ENCODE peak calls at places on chromosomes 2 and 18, in four cellular contexts. M, V, H and R are unnamed samples. For H3K4me1, the result is how much of the 10 kb centered on the place peaks cover.

GRCh38 chr18:50790956-50791355 is 28.9 kb downstream of the MRO start:
- DNase-seq in M (no peak), V (no peak), H (no peak), R (no peak)

GRCh38 chr2:205293559-205293958 is 388.7 kb upstream of the NRP2 start:
- DNase-seq in M (no peak), V (no peak), H (no peak), R (no peak)

GRCh38 chr18:73646772-73647171 is 500.9 kb downstream of the FBXO15 start:
- DNase-seq in M (no peak), V (no peak), H (no peak), R (no peak)

GRCh38 chr2:217330647-217331046 is 470.8 kb upstream of the TNP1 start:
- DNase-seq in M (no peak), V (peak), H (no peak), R (peak)

GRCh38 chr2:230715201-230715600 is 2.6 kb downstream of the CAB39 start:
- DNase-seq in M (no peak), V (no peak), H (no peak), R (no peak)

GRCh38 chr2:23653326-23653725 is 268.3 kb downstream of the KLHL29 start:
- DNase-seq in M (no peak), V (no peak), H (peak), R (no peak)

GRCh38 chr2:85549826-85550225 is 10.9 kb downstream of the MAT2A start:
- DNase-seq in M (no peak), V (no peak), H (no peak), R (no peak)

GRCh38 chr2:240917009-240917683 is 11.0 kb downstream of the CROCC2 start:
- DNase-seq in M (peak), V (no peak), H (no peak), R (no peak)

GRCh38 chr18:39244242-39244641 is 1678.6 kb upstream of the CELF4 start:
- DNase-seq in M (no peak), V (no peak), H (no peak), R (no peak)

GRCh38 chr18:24499814-24500601 is 39.6 kb downstream of the HRH4 start:
- DNase-seq in M (no peak), V (no peak), H (no peak), R (no peak)

GRCh38 chr2:129438501-129439057 is 540.9 kb upstream of the RAB6C start:
- DNase-seq in M (no peak), V (no peak), H (no peak), R (peak)

GRCh38 chr18:51519571-51519970 is 322.1 kb upstream of the MEX3C start:
- DNase-seq in M (no peak), V (no peak), H (no peak), R (no peak)

GRCh38 chr2:113390133-113390849 is 47.2 kb upstream of the ZNG1B start:
- DNase-seq in M (peak), V (peak), H (peak), R (peak)

GRCh38 chr2:212814941-212815340 is 276.3 kb upstream of the ERBB4 start:
- DNase-seq in M (no peak), V (no peak), H (no peak), R (no peak)

GRCh38 chr2:218733615-218734021 is 23.0 kb downstream of the TTLL4 start:
- DNase-seq in M (peak), V (peak), H (peak), R (no peak)

GRCh38 chr18:26920644-26921043 is 55.1 kb upstream of the AQP4 start:
- DNase-seq in M (no peak), V (no peak), H (no peak), R (peak)

GRCh38 chr2:49940616-49941015 is 786.3 kb upstream of the FSHR start:
- DNase-seq in M (no peak), V (no peak), H (no peak), R (no peak)

GRCh38 chr2:177547122-177547521 is 154.5 kb downstream of the AGPS start:
- DNase-seq in M (no peak), V (no peak), H (no peak), R (no peak)

GRCh38 chr2:21484643-21485042 is 360.9 kb downstream of the TDRD15 start:
- DNase-seq in M (no peak), V (no peak), H (no peak), R (no peak)

GRCh38 chr18:74775239-74775638 is 177.6 kb downstream of the ZNF407 start:
- DNase-seq in M (no peak), V (no peak), H (no peak), R (no peak)

GRCh38 chr2:197453914-197454398 is 604 bp downstream of the COQ10B start:
- DNase-seq in M (peak), V (no peak), H (no peak), R (peak)

GRCh38 chr18:59760212-59760997 is 63.2 kb upstream of the CCBE1 start:
- DNase-seq in M (no peak), V (no peak), H (no peak), R (no peak)

GRCh38 chr18:27860011-27860410 is 316.9 kb downstream of the CDH2 start:
- DNase-seq in M (no peak), V (no peak), H (no peak), R (no peak)

DNA sequence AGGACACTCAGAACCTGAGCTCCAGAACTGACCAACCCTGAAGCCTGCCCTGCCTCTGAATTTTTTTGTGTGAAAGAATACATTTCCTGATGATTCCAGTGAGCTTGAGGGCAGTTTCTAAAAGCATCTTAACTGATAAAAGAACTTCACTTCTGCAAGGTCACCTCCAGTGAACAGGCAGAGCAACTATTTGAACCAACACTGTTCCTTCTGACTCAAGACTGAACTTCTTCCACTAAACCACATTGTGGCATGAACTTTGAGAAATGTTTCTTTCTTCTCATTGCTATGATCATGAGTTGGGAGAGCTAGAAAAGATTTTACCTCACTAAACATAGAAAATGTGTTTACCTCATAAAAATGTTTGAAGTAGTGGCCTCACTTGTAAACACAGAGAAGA is 83.8 kb upstream of the SERTAD2 start:
- DNase-seq in M (no peak), V (no peak), H (no peak), R (no peak)
- TF ChIP-seq POLR2A in M (no peak), V (no peak), H (no peak), R (no peak)

GRCh38 chr2:195850764-195851163 is 193.7 kb downstream of the SLC39A10 start:
- DNase-seq in M (no peak), V (no peak), H (no peak), R (peak)
- H3K4me1 ChIP-seq in M (under half), V (under half), H (under half), R (under half)

GRCh38 chr2:63841254-63842022 is at the start of gene UGP2:
- DNase-seq in M (peak), V (peak), H (peak), R (peak)
- TF ChIP-seq CTCF in M (peak), V (peak), H (no peak), R (no peak)

GRCh38 chr2:191692502-191693115 is 14.7 kb downstream of the NABP1 start:
- DNase-seq in M (no peak), V (no peak), H (no peak), R (no peak)

GRCh38 chr2:191691898-191692297 is 14.0 kb downstream of the NABP1 start:
- DNase-seq in M (no peak), V (no peak), H (no peak), R (no peak)

GRCh38 chr2:191691016-191691725 is 13.2 kb downstream of the NABP1 start:
- DNase-seq in M (peak), V (peak), H (peak), R (peak)

GRCh38 chr2:191693778-191694177 is 15.8 kb downstream of the NABP1 start:
- DNase-seq in M (no peak), V (no peak), H (no peak), R (no peak)

DNA sequence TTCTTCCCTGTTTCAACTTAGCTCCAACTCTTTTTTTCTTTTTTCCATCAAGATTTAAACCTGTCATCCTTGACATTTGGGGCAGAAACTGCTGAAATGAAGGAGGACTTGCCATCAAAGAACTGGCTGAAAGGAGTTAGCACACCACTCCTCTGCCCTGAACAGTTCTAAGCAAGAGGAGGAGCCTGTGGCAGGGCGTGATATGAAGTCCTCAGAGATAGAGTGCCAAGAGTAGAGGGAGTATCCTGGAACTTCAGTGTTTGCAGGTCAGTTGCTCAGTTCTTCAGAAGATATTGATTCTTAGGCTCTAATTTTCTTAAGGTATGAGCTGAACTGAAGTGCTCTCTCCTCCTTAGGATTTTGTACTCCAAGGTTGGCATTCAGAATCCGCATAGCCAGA is 15.2 kb downstream of the NABP1 start:
- DNase-seq in M (no peak), V (no peak), H (no peak), R (no peak)
- TF ChIP-seq POLR2A in M (no peak), V (no peak), H (no peak), R (no peak)

DNA sequence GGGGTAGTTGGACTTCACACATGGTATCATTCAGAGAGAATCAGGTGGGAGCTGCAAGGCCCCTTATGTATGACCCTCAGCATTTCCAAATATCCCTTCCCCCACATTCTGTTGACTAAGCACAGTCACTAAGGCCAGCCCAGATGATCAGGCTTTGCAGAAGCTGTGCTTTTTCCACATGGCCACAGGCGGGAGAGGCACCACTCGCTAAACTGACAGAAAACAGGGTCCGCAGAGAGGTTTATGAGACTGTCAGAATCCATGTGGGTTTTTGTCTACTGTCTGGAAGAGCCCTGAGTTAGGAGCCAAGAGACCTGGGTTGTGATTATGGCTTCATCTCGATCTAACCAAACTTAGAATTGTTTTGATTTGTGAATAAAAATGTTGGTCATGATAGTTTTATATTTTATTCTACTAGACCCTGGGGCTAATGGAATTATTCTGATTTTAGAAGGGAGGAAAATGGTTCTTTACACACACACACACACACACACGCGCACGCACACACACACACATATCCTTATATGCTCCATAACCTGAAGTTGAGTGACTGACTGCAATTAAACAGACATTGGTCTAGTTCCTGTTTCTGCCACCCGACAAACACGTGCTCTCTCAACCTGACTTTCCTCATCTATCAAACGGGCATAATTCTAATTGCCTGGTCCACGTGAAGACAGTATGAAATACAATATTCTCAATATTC is 50.6 kb downstream of the SETBP1 start:
- DNase-seq in M (no peak), V (no peak), H (no peak), R (no peak)
- H3K4me1 ChIP-seq in M (under half), V (under half), H (under half), R (under half)

GRCh38 chr2:7812231-7812995 is 869.4 kb upstream of the ID2 start:
- DNase-seq in M (no peak), V (no peak), H (no peak), R (no peak)

GRCh38 chr2:7811073-7811472 is 870.8 kb upstream of the ID2 start:
- DNase-seq in M (no peak), V (no peak), H (no peak), R (no peak)

GRCh38 chr2:7813541-7814310 is 868.1 kb upstream of the ID2 start:
- DNase-seq in M (no peak), V (no peak), H (no peak), R (no peak)

GRCh38 chr2:7809640-7810039 is 872.2 kb upstream of the ID2 start:
- DNase-seq in M (no peak), V (no peak), H (no peak), R (no peak)
- TF ChIP-seq CTCF in M (no peak), V (no peak), H (no peak), R (no peak)

GRCh38 chr2:152078662-152079061 is 20.2 kb downstream of the CACNB4 start:
- DNase-seq in M (no peak), V (no peak), H (no peak), R (no peak)

GRCh38 chr2:152071518-152071917 is 27.3 kb downstream of the CACNB4 start:
- DNase-seq in M (no peak), V (no peak), H (no peak), R (no peak)

GRCh38 chr2:152071077-152071476 is 27.8 kb downstream of the CACNB4 start:
- DNase-seq in M (no peak), V (no peak), H (no peak), R (no peak)

DNA sequence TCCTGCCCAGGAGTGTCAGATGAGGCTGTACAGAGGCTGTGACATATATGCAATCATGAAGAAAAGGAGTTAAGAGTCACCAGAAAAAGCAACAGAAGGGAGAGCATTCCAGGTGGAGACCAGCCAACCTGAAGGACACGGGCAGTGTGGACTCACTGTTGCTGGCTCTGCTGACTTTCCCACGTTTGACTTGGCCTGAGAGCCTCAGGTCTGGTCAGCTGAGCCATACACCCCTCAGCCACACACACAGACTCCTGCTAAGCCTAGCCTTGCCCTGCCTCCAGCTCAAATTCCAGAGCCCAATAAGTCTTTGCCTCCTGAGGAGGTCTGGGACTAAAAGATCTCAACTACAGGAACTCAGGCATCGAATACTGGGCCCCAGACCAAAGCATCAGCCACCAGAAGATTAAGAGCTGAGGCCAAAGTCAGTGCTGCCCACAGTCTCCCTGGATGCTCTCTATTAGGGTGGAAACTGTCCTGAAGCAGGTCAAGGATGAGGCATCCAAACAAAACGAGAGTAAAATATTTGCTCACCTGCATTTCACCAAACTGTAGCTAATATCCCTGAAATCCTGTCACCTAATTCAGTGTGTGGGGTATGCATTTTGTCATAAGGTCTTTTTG is 23.3 kb downstream of the CACNB4 start:
- DNase-seq in M (no peak), V (no peak), H (no peak), R (peak)
- TF ChIP-seq POLR2A in M (no peak), V (no peak), H (no peak), R (no peak)